ENCODE peak calls at places on chromosomes 3 and 15, in five cellular contexts. S, F, U, D and P are unnamed samples.

GRCh38 chr15:62841269-62841628 is 201.3 kb upstream of the TPM1 start:
- DNase-seq in F (no peak), D (no peak), U (peak), S (no peak), P (no peak)

GRCh38 chr3:110881069-110881468 is 190.5 kb upstream of the NECTIN3 start:
- DNase-seq in S (no peak), U (peak), D (no peak), F (no peak), P (no peak)

GRCh38 chr3:3906171-3906570 is 106.9 kb downstream of the LRRN1 start:
- DNase-seq in U (no peak), D (no peak), S (no peak), F (no peak), P (no peak)

GRCh38 chr3:145370870-145371269 is 790.1 kb downstream of the PLOD2 start:
- DNase-seq in F (no peak), D (no peak), U (no peak), S (no peak), P (no peak)

GRCh38 chr3:104911376-104911775 is 455.3 kb upstream of the ALCAM start:
- DNase-seq in D (no peak), U (no peak), F (no peak), S (no peak), P (no peak)

GRCh38 chr15:96431787-96432186 is 101.3 kb downstream of the NR2F2 start:
- DNase-seq in F (no peak), S (no peak), D (no peak), U (no peak), P (no peak)

GRCh38 chr3:161475905-161476304 is 20.7 kb upstream of the OTOL1 start:
- DNase-seq in U (peak), D (no peak), S (no peak), F (no peak), P (no peak)

GRCh38 chr3:18567293-18567692 is 142.2 kb upstream of the SATB1 start:
- DNase-seq in S (no peak), D (no peak), F (no peak), U (no peak), P (no peak)

GRCh38 chr3:119322021-119322522 is 27.9 kb downstream of the ARHGAP31 start:
- DNase-seq in U (peak), S (no peak), D (no peak), F (no peak), P (no peak)

GRCh38 chr3:122563717-122564025 is 429 bp downstream of the PARP9 start:
- DNase-seq in F (no peak), S (no peak), D (peak), U (no peak), P (no peak)

GRCh38 chr3:160372780-160373179 is 26.2 kb downstream of the IFT80 start:
- DNase-seq in U (peak), D (no peak), F (no peak), S (no peak), P (no peak)

GRCh38 chr15:75081150-75081549 is 57.8 kb downstream of the PPCDC start:
- DNase-seq in F (no peak), U (no peak), D (no peak), S (no peak), P (no peak)

GRCh38 chr3:160099855-160100254 is 111.2 kb downstream of the IL12A start:
- DNase-seq in D (no peak), S (no peak), F (no peak), U (no peak), P (no peak)

GRCh38 chr3:135766113-135766512 is 199.4 kb upstream of the PPP2R3A start:
- DNase-seq in S (no peak), F (no peak), D (no peak), U (peak), P (no peak)

GRCh38 chr15:75836953-75837321 is 6.3 kb upstream of the UBE2Q2 start:
- DNase-seq in D (peak), F (peak), S (no peak), U (peak), P (peak)

GRCh38 chr3:43423142-43423541 is 136.8 kb downstream of the SNRK start:
- DNase-seq in D (no peak), U (peak), S (no peak), F (no peak), P (no peak)

GRCh38 chr15:29045717-29046116 is 159.9 kb downstream of the APBA2 start:
- DNase-seq in D (no peak), U (peak), F (no peak), S (no peak), P (no peak)

GRCh38 chr15:74642724-74643367 is 27.2 kb downstream of the CLK3 start:
- DNase-seq in U (no peak), D (no peak), S (no peak), F (peak), P (no peak)

GRCh38 chr3:102896851-102897621 is 462.2 kb downstream of the ZPLD1 start:
- DNase-seq in D (no peak), S (no peak), U (no peak), F (no peak), P (no peak)